ENCODE peak calls at places on chromosome 5, in ten cellular contexts. H is DMS53; O is SJSA1; U is anterior cingulate cortex; W is activated CD4-positive, alpha-beta T cell treated with anti-CD3 and anti-CD28 coated beads for 24 hours; E is glutamatergic neuron; N is sigmoid colon; Y is astrocyte of the spinal cord; T is stimulated activated CD4-positive, alpha-beta T cell treated with anti-CD3 and anti-CD28 coated beads, Interleukin-4, amount 100 ng/mL, for 24 hours; K is EL. P is an unnamed sample.

GRCh38 chr5:131810510-131811249 is 13.9 kb upstream of the FNIP1 start:
- DNase-seq in H (peak), O (no peak), U (no peak), W (no peak), E (no peak), N (no peak), Y (no peak), T (peak), K (peak), P (peak)

GRCh38 chr5:79258801-79259200 is 22.9 kb downstream of the JMY start:
- DNase-seq in H (no peak), O (no peak), U (no peak), W (no peak), E (no peak), N (no peak), Y (no peak), T (no peak), K (no peak), P (no peak)

GRCh38 chr5:92554447-92555085 is 1026.5 kb downstream of the NR2F1-AS1 start:
- DNase-seq in H (no peak), O (no peak), U (no peak), W (no peak), E (no peak), N (no peak), Y (no peak), T (no peak), K (no peak), P (no peak)

GRCh38 chr5:7753596-7753995 is 97.3 kb downstream of the CFAP90 start:
- DNase-seq in H (no peak), O (no peak), U (no peak), W (no peak), E (no peak), N (no peak), Y (no peak), T (no peak), K (no peak), P (no peak)

GRCh38 chr5:4022991-4023390 is 427.4 kb downstream of the IRX1 start:
- DNase-seq in H (no peak), O (no peak), U (no peak), W (no peak), E (no peak), N (peak), Y (no peak), T (no peak), K (no peak), P (no peak)

GRCh38 chr5:134450374-134450773 is 38.7 kb upstream of the CDKN2AIPNL start:
- DNase-seq in H (no peak), O (no peak), U (no peak), W (no peak), E (no peak), N (peak), Y (no peak), T (no peak), K (no peak), P (no peak)

GRCh38 chr5:113278976-113279375 is 155.8 kb downstream of the TSSK1B start:
- DNase-seq in H (no peak), O (no peak), U (no peak), W (no peak), E (no peak), N (no peak), Y (peak), T (no peak), K (no peak), P (peak)

GRCh38 chr5:118891252-118891651 is 97.1 kb downstream of the DTWD2 start:
- DNase-seq in H (no peak), O (no peak), U (no peak), W (no peak), E (no peak), N (no peak), Y (no peak), T (no peak), K (no peak), P (no peak)

GRCh38 chr5:33457124-33457523 is 16.4 kb downstream of the TARS1 start:
- DNase-seq in H (no peak), O (no peak), U (no peak), W (no peak), E (no peak), N (no peak), Y (no peak), T (no peak), K (no peak), P (no peak)

GRCh38 chr5:69206528-69207190 is 17.3 kb downstream of the CENPH start:
- DNase-seq in H (peak), O (peak), U (no peak), W (no peak), E (no peak), N (no peak), Y (peak), T (no peak), K (peak), P (peak)

GRCh38 chr5:24749701-24750100 is 104.9 kb upstream of the CDH10 start:
- DNase-seq in H (no peak), O (no peak), U (no peak), W (no peak), E (no peak), N (no peak), Y (peak), T (no peak), K (no peak), P (no peak)

GRCh38 chr5:102794677-102795331 is 39.7 kb downstream of the PAM start:
- DNase-seq in H (peak), O (no peak), U (no peak), W (no peak), E (no peak), N (no peak), Y (no peak), T (no peak), K (no peak), P (peak)

GRCh38 chr5:120779674-120780073 is 315.6 kb downstream of the PRR16 start:
- DNase-seq in H (no peak), O (no peak), U (no peak), W (no peak), E (no peak), N (no peak), Y (peak), T (no peak), K (peak), P (no peak)

GRCh38 chr5:107796797-107797196 is 126.1 kb upstream of the EFNA5 start:
- DNase-seq in H (no peak), O (no peak), U (no peak), W (no peak), E (no peak), N (no peak), Y (no peak), T (no peak), K (no peak), P (no peak)

GRCh38 chr5:172151661-172152210 is 36.3 kb downstream of the STK10 start:
- DNase-seq in H (no peak), O (no peak), U (no peak), W (no peak), E (no peak), N (no peak), Y (no peak), T (no peak), K (no peak), P (no peak)

GRCh38 chr5:139757727-139758509 is 37.7 kb upstream of the PSD2 start:
- DNase-seq in H (no peak), O (no peak), U (no peak), W (no peak), E (no peak), N (no peak), Y (no peak), T (no peak), K (no peak), P (no peak)

GRCh38 chr5:9401786-9402472 is 143.9 kb downstream of the SEMA5A start:
- DNase-seq in H (no peak), O (no peak), U (no peak), W (no peak), E (no peak), N (no peak), Y (no peak), T (no peak), K (no peak), P (no peak)

GRCh38 chr5:139797856-139798510 is 2.4 kb downstream of the PSD2 start:
- DNase-seq in H (no peak), O (no peak), U (no peak), W (no peak), E (no peak), N (no peak), Y (no peak), T (no peak), K (no peak), P (no peak)

GRCh38 chr5:57836331-57836730 is 353.7 kb upstream of the ACTBL2 start:
- DNase-seq in H (no peak), O (no peak), U (no peak), W (no peak), E (no peak), N (no peak), Y (no peak), T (no peak), K (no peak), P (no peak)

GRCh38 chr5:73027361-73027760 is 71.5 kb downstream of the FCHO2 start:
- DNase-seq in H (peak), O (no peak), U (no peak), W (no peak), E (no peak), N (no peak), Y (no peak), T (no peak), K (no peak), P (no peak)

GRCh38 chr5:73540192-73540591 is 25.2 kb downstream of the ANKRA2 start:
- DNase-seq in H (peak), O (peak), U (no peak), W (no peak), E (no peak), N (no peak), Y (peak), T (no peak), K (peak), P (peak)

GRCh38 chr5:57012511-57012910 is 60.6 kb upstream of the MIER3 start:
- DNase-seq in H (peak), O (no peak), U (no peak), W (no peak), E (no peak), N (no peak), Y (no peak), T (no peak), K (no peak), P (no peak)

GRCh38 chr5:170660531-170660930 is 123.0 kb upstream of the GABRP start:
- DNase-seq in H (no peak), O (peak), U (no peak), W (no peak), E (no peak), N (no peak), Y (no peak), T (no peak), K (no peak), P (no peak)

GRCh38 chr5:119750887-119751733 is 121.8 kb downstream of the FAM170A start:
- DNase-seq in H (peak), O (no peak), U (no peak), W (no peak), E (no peak), N (no peak), Y (no peak), T (no peak), K (no peak), P (no peak)

GRCh38 chr5:83715316-83716060 is 5.2 kb downstream of the HAPLN1 start:
- DNase-seq in H (peak), O (no peak), U (no peak), W (no peak), E (no peak), N (no peak), Y (no peak), T (no peak), K (no peak), P (no peak)

GRCh38 chr5:137318027-137318426 is 181.1 kb downstream of the SPOCK1 start:
- DNase-seq in H (no peak), O (peak), U (no peak), W (no peak), E (no peak), N (no peak), Y (no peak), T (no peak), K (no peak), P (no peak)

GRCh38 chr5:108700928-108701327 is 46.8 kb upstream of the FER start:
- DNase-seq in H (no peak), O (no peak), U (no peak), W (no peak), E (no peak), N (no peak), Y (no peak), T (no peak), K (no peak), P (no peak)

GRCh38 chr5:159759791-159760300 is 156.4 kb upstream of the ADRA1B start:
- DNase-seq in H (no peak), O (no peak), U (no peak), W (no peak), E (no peak), N (no peak), Y (no peak), T (no peak), K (peak), P (no peak)

GRCh38 chr5:85428426-85428934 is 1043.8 kb upstream of the EDIL3 start:
- DNase-seq in H (no peak), O (no peak), U (no peak), W (no peak), E (no peak), N (no peak), Y (no peak), T (no peak), K (no peak), P (no peak)

GRCh38 chr5:103800728-103801127 is 238.1 kb upstream of the NUDT12 start:
- DNase-seq in H (no peak), O (no peak), U (no peak), W (no peak), E (no peak), N (no peak), Y (peak), T (no peak), K (no peak), P (no peak)

GRCh38 chr5:147673276-147673675 is 109.3 kb downstream of the JAKMIP2 start:
- DNase-seq in H (no peak), O (no peak), U (no peak), W (no peak), E (peak), N (no peak), Y (no peak), T (no peak), K (no peak), P (no peak)

GRCh38 chr5:15807861-15808260 is 307.9 kb downstream of the FBXL7 start:
- DNase-seq in H (no peak), O (no peak), U (peak), W (no peak), E (peak), N (no peak), Y (peak), T (no peak), K (peak), P (peak)

P was measured in HT1080.